ENCODE peak calls at places on chromosomes 4 and X, in four cellular contexts. One of them, this sample, is unnamed.

GRCh38 chr4:4994312-4995097 is 24.8 kb downstream of the CYTL1 start:
- DNase-seq in HL-60: no peak
- DNase-seq in endothelial cell of umbilical vein: no peak
- DNase-seq in K562: no peak
- DNase-seq in this sample: no peak

GRCh38 chrX:40278340-40279090 is 180.8 kb upstream of the BCOR start:
- DNase-seq in K562: no peak
- DNase-seq in endothelial cell of umbilical vein: no peak
- DNase-seq in HL-60: no peak
- DNase-seq in this sample: no peak

GRCh38 chr4:120691536-120691935 is 231.0 kb downstream of the PRDM5 start:
- DNase-seq in K562: no peak
- DNase-seq in endothelial cell of umbilical vein: no peak
- DNase-seq in HL-60: no peak
- DNase-seq in this sample: no peak

GRCh38 chrX:28586291-28586690 is 955 bp upstream of the IL1RAPL1 start:
- DNase-seq in HL-60: no peak
- DNase-seq in K562: no peak
- DNase-seq in endothelial cell of umbilical vein: peak; percentile 31
- DNase-seq in this sample: no peak

GRCh38 chr4:51843309-51844156 is 580 bp downstream of the DCUN1D4 start:
- DNase-seq in HL-60: peak; percentile 68
- DNase-seq in endothelial cell of umbilical vein: peak; percentile 54
- DNase-seq in K562: peak; percentile 76
- DNase-seq in this sample: no peak

GRCh38 chr4:166493828-166494432 is 620.9 kb downstream of the TLL1 start:
- DNase-seq in endothelial cell of umbilical vein: no peak
- DNase-seq in HL-60: no peak
- DNase-seq in K562: no peak
- DNase-seq in this sample: no peak

GRCh38 chr4:187504974-187505797 is 490.4 kb upstream of the ZFP42 start:
- DNase-seq in HL-60: no peak
- DNase-seq in endothelial cell of umbilical vein: no peak
- DNase-seq in K562: peak; percentile 3
- DNase-seq in this sample: no peak

GRCh38 chr4:48008021-48008596 is 8.4 kb downstream of the CNGA1 start:
- DNase-seq in K562: no peak
- DNase-seq in endothelial cell of umbilical vein: no peak
- DNase-seq in HL-60: no peak
- DNase-seq in this sample: no peak

GRCh38 chrX:101658661-101659477 is 781 bp downstream of the ARMCX2 start:
- DNase-seq in K562: peak; percentile 62
- DNase-seq in endothelial cell of umbilical vein: peak; percentile 51
- DNase-seq in HL-60: no peak
- DNase-seq in this sample: no peak

GRCh38 chr4:26176621-26177121 is 144.1 kb upstream of the RBPJ start:
- DNase-seq in HL-60: no peak
- DNase-seq in endothelial cell of umbilical vein: no peak
- DNase-seq in K562: no peak
- DNase-seq in this sample: no peak

GRCh38 chr4:151417766-151418376 is 8.9 kb downstream of the FHIP1A start:
- DNase-seq in HL-60: no peak
- DNase-seq in K562: no peak
- DNase-seq in endothelial cell of umbilical vein: no peak
- DNase-seq in this sample: no peak

GRCh38 chrX:49257846-49258748 is 6.4 kb downstream of the FOXP3 start:
- DNase-seq in endothelial cell of umbilical vein: no peak
- DNase-seq in K562: no peak
- DNase-seq in HL-60: no peak
- DNase-seq in this sample: no peak

GRCh38 chr4:70559216-70559830 is 32.7 kb upstream of the AMBN start:
- DNase-seq in HL-60: peak; percentile 30
- DNase-seq in K562: peak; percentile 62
- DNase-seq in endothelial cell of umbilical vein: peak; percentile 47
- DNase-seq in this sample: no peak

GRCh38 chrX:11423362-11423818 is 130.2 kb downstream of the AMELX start:
- DNase-seq in K562: peak; percentile 89
- DNase-seq in endothelial cell of umbilical vein: peak; percentile 15
- DNase-seq in HL-60: peak; percentile 27
- DNase-seq in this sample: no peak

GRCh38 chrX:9431281-9431680 is 33.6 kb upstream of the TBL1X start:
- DNase-seq in K562: no peak
- DNase-seq in HL-60: no peak
- DNase-seq in endothelial cell of umbilical vein: no peak
- DNase-seq in this sample: no peak

GRCh38 chrX:38987135-38987780 is 186.0 kb downstream of the MID1IP1 start:
- DNase-seq in endothelial cell of umbilical vein: no peak
- DNase-seq in K562: no peak
- DNase-seq in HL-60: peak; percentile 31
- DNase-seq in this sample: no peak

GRCh38 chrX:45428816-45429215 is 228.1 kb upstream of the DIPK2B start:
- DNase-seq in endothelial cell of umbilical vein: no peak
- DNase-seq in K562: no peak
- DNase-seq in HL-60: no peak
- DNase-seq in this sample: no peak

GRCh38 chr4:125951275-125951887 is 636.6 kb downstream of the FAT4 start:
- DNase-seq in endothelial cell of umbilical vein: no peak
- DNase-seq in HL-60: no peak
- DNase-seq in K562: no peak
- DNase-seq in this sample: no peak

GRCh38 chr4:11635336-11635735 is 206.6 kb upstream of the HS3ST1 start:
- DNase-seq in endothelial cell of umbilical vein: no peak
- DNase-seq in K562: no peak
- DNase-seq in HL-60: no peak
- DNase-seq in this sample: no peak

GRCh38 chrX:23888887-23889501 is 18.7 kb downstream of the APOO start:
- DNase-seq in endothelial cell of umbilical vein: no peak
- DNase-seq in HL-60: no peak
- DNase-seq in K562: no peak
- DNase-seq in this sample: no peak

GRCh38 chr4:126144838-126145237 is 830.1 kb downstream of the FAT4 start:
- DNase-seq in HL-60: no peak
- DNase-seq in endothelial cell of umbilical vein: no peak
- DNase-seq in K562: no peak
- DNase-seq in this sample: no peak

GRCh38 chr4:110793381-110793801 is 170.5 kb upstream of the PITX2 start:
- DNase-seq in K562: no peak
- DNase-seq in endothelial cell of umbilical vein: no peak
- DNase-seq in HL-60: no peak
- DNase-seq in this sample: no peak

GRCh38 chrX:13167444-13168207 is 123.2 kb upstream of the FAM9C start:
- DNase-seq in HL-60: peak; percentile 18
- DNase-seq in K562: no peak
- DNase-seq in endothelial cell of umbilical vein: peak; percentile 79
- DNase-seq in this sample: no peak

GRCh38 chr4:142095886-142096605 is 459.7 kb downstream of the IL15 start:
- DNase-seq in endothelial cell of umbilical vein: peak; percentile 94
- DNase-seq in K562: no peak
- DNase-seq in HL-60: no peak
- DNase-seq in this sample: no peak

GRCh38 chr4:65670331-65671031 is at the start of gene EPHA5:
- DNase-seq in endothelial cell of umbilical vein: peak; percentile 83
- DNase-seq in K562: peak; percentile 16
- DNase-seq in HL-60: no peak
- DNase-seq in this sample: peak; percentile 93

GRCh38 chr4:36187723-36188333 is 56.5 kb downstream of the ARAP2 start:
- DNase-seq in K562: no peak
- DNase-seq in HL-60: peak; percentile 29
- DNase-seq in endothelial cell of umbilical vein: peak; percentile 1
- DNase-seq in this sample: no peak

GRCh38 chr4:158484173-158484885 is 37.4 kb upstream of the RXFP1 start:
- DNase-seq in K562: no peak
- DNase-seq in endothelial cell of umbilical vein: no peak
- DNase-seq in HL-60: no peak
- DNase-seq in this sample: no peak

GRCh38 chr4:184267673-184268573 is 50.2 kb upstream of the ENPP6 start:
- DNase-seq in HL-60: peak; percentile 91
- DNase-seq in endothelial cell of umbilical vein: peak; percentile 84
- DNase-seq in K562: peak; percentile 69
- DNase-seq in this sample: peak; percentile 82

GRCh38 chr4:184263461-184263860 is 45.8 kb upstream of the ENPP6 start:
- DNase-seq in HL-60: no peak
- DNase-seq in K562: no peak
- DNase-seq in endothelial cell of umbilical vein: no peak
- DNase-seq in this sample: no peak

GRCh38 chr4:184263910-184264732 is 46.4 kb upstream of the ENPP6 start:
- DNase-seq in endothelial cell of umbilical vein: peak; percentile 85
- DNase-seq in K562: peak; percentile 95
- DNase-seq in HL-60: peak; percentile 91
- DNase-seq in this sample: peak; percentile 95

GRCh38 chr4:184267206-184267608 is 49.5 kb upstream of the ENPP6 start:
- DNase-seq in K562: no peak
- DNase-seq in endothelial cell of umbilical vein: no peak
- DNase-seq in HL-60: no peak
- DNase-seq in this sample: peak; percentile 58

DNA sequence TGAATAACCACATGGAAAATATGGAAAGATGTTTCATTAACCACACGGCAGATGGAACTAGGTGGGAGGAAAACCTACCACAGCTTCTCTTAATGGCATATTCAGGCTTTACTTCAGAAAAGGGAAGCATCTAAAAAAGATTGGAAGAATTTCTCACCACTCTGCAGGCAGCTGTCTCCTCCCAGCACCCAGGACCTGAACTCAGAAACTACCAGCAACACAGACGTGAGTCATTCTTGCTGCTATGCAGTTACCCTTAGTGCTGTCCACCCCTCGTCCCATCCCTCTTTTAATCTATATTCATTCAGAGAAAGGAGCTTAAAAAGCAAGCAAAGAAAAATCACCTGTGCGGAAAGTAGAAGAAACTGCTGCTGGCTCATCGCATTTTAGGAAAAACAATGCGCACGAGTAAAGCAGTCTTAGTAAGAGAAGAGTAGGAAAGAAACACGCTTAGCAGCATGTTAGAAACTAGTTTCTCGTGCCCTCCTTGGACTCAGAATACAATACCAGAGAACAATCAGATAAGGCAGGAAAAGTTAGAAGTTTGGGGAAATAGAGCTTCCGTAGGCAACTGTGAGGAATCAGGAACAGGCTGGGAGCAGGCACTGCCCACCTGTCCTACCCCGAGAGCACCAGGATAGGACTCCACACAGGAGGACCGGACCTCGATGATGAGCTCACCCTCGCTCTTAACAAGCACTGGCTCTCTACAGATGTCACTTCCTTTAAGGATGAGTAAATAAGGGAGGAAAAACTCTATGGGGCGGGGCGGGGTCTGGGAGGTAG is 48.1 kb upstream of the ENPP6 start:
- DNase-seq in K562: peak; percentile 64
- DNase-seq in endothelial cell of umbilical vein: peak; percentile 55
- DNase-seq in HL-60: peak; percentile 56
- DNase-seq in this sample: peak; percentile 67
- TF ChIP-seq POLR2AphosphoS5 in K562: no peak
- TF ChIP-seq POLR2AphosphoS5 in endothelial cell of umbilical vein: no peak
- TF ChIP-seq POLR2AphosphoS5 in HL-60: peak; percentile 35
- TF ChIP-seq POLR2AphosphoS5 in this sample: no peak

GRCh38 chr4:129113919-129114318 is 18.0 kb downstream of the C4orf33 start:
- DNase-seq in K562: no peak
- DNase-seq in endothelial cell of umbilical vein: no peak
- DNase-seq in HL-60: no peak
- DNase-seq in this sample: no peak
- TF ChIP-seq POLR2AphosphoS5 in K562: no peak
- TF ChIP-seq POLR2AphosphoS5 in endothelial cell of umbilical vein: no peak
- TF ChIP-seq POLR2AphosphoS5 in HL-60: no peak
- TF ChIP-seq POLR2AphosphoS5 in this sample: no peak

DNA sequence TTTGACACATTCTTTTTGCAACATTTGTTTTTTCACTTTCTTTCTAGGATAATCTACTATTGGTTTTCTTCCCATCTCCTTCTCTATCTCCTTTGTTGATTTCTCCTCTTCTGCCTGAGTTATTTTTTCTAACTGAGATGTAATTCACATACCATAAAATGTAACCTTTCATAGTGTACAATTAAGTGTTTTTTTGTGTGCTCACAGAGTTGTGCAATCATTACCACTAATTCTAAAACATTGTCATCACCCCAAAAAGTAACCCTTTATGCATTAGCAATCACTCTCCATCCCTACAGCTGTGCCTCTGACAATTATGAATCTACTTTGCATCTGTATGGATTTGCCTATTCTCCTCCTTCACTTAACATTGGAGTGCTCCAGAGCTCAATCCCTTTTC is 66.6 kb upstream of the FHL1 start:
- DNase-seq in endothelial cell of umbilical vein: no peak
- DNase-seq in K562: no peak
- DNase-seq in HL-60: no peak
- DNase-seq in this sample: no peak
- TF ChIP-seq POLR2AphosphoS5 in endothelial cell of umbilical vein: no peak
- TF ChIP-seq POLR2AphosphoS5 in K562: no peak
- TF ChIP-seq POLR2AphosphoS5 in HL-60: no peak
- TF ChIP-seq POLR2AphosphoS5 in this sample: no peak

GRCh38 chr4:88757776-88758175 is 60.1 kb upstream of the NAP1L5 start:
- DNase-seq in HL-60: no peak
- DNase-seq in K562: peak; percentile 10
- DNase-seq in endothelial cell of umbilical vein: no peak
- DNase-seq in this sample: no peak

GRCh38 chr4:88758264-88758663 is 60.6 kb upstream of the NAP1L5 start:
- DNase-seq in HL-60: no peak
- DNase-seq in K562: peak; percentile 67
- DNase-seq in endothelial cell of umbilical vein: peak; percentile 15
- DNase-seq in this sample: no peak

GRCh38 chr4:88761342-88761741 is 63.7 kb upstream of the NAP1L5 start:
- DNase-seq in endothelial cell of umbilical vein: no peak
- DNase-seq in HL-60: no peak
- DNase-seq in K562: no peak
- DNase-seq in this sample: no peak

GRCh38 chr4:88757067-88757466 is 59.4 kb upstream of the NAP1L5 start:
- DNase-seq in K562: no peak
- DNase-seq in HL-60: no peak
- DNase-seq in endothelial cell of umbilical vein: no peak
- DNase-seq in this sample: no peak

GRCh38 chr4:88759039-88759631 is 61.5 kb upstream of the NAP1L5 start:
- DNase-seq in HL-60: no peak
- DNase-seq in endothelial cell of umbilical vein: peak; percentile 52
- DNase-seq in K562: peak; percentile 50
- DNase-seq in this sample: no peak
- TF ChIP-seq POLR2AphosphoS5 in HL-60: no peak
- TF ChIP-seq POLR2AphosphoS5 in endothelial cell of umbilical vein: no peak
- TF ChIP-seq POLR2AphosphoS5 in K562: no peak
- TF ChIP-seq POLR2AphosphoS5 in this sample: no peak